ENCODE peak calls at places on chromosome X, in six cellular contexts. V is spleen, Z is suprapubic skin, T is HepG2, Y is GM23338, I is breast epithelium. R is an unnamed sample.

GRCh38 chrX:22603060-22603459 is 330.3 kb downstream of the CBLL2 start:
- DNase-seq in V (no peak), Z (no peak), Y (no peak), I (no peak), T (no peak), R (peak; percentile 22)

GRCh38 chrX:140767646-140768045 is 58.1 kb downstream of the LINC00632 start:
- DNase-seq in Z (no peak), V (no peak), I (no peak), T (no peak), Y (no peak), R (no peak)

GRCh38 chrX:56314334-56314733 is 82.2 kb downstream of the KLF8 start:
- DNase-seq in Y (no peak), Z (no peak), I (no peak), T (no peak), V (no peak), R (no peak)

GRCh38 chrX:1427756-1428155 is 25.0 kb downstream of the ASMTL start:
- DNase-seq in V (peak; percentile 69), I (peak; percentile 45), Y (no peak), Z (peak; percentile 59), T (no peak), R (peak; percentile 82)

GRCh38 chrX:144586756-144587155 is 660.5 kb upstream of the SPANXN1 start:
- DNase-seq in I (no peak), Y (no peak), Z (no peak), V (peak; percentile 36), T (no peak), R (no peak)

GRCh38 chrX:2243913-2244460 is 256.8 kb downstream of the DHRSX start:
- DNase-seq in T (no peak), Z (no peak), V (no peak), Y (no peak), I (no peak), R (no peak)

GRCh38 chrX:1679238-1679637 is 64.4 kb downstream of the ASMT start:
- DNase-seq in Z (no peak), T (no peak), Y (peak; percentile 31), V (no peak), I (no peak), R (no peak)

GRCh38 chrX:11632732-11633131 is 33.0 kb downstream of the ARHGAP6 start:
- DNase-seq in Z (no peak), Y (no peak), I (no peak), V (no peak), T (no peak), R (no peak)

GRCh38 chrX:71996826-71997225 is 86.2 kb downstream of the NHSL2 start:
- DNase-seq in V (no peak), T (no peak), I (no peak), Y (peak; percentile 67), Z (no peak), R (no peak)

GRCh38 chrX:30822068-30822671 is 66.9 kb downstream of the TAB3 start:
- DNase-seq in Y (peak; percentile 15), Z (no peak), T (peak; percentile 18), I (no peak), V (no peak), R (no peak)

GRCh38 chrX:111467896-111468295 is 43.5 kb upstream of the SERTM2 start:
- DNase-seq in V (no peak), T (no peak), Y (no peak), I (no peak), Z (peak; percentile 58), R (peak; percentile 21)

GRCh38 chrX:42740456-42740855 is 37.5 kb downstream of the PPP1R2C start:
- DNase-seq in Z (no peak), Y (no peak), T (no peak), V (no peak), I (no peak), R (no peak)
- TF ChIP-seq POLR2AphosphoS5 in Z (no peak), Y (no peak), T (no peak), V (no peak), I (no peak), R (no peak)

DNA sequence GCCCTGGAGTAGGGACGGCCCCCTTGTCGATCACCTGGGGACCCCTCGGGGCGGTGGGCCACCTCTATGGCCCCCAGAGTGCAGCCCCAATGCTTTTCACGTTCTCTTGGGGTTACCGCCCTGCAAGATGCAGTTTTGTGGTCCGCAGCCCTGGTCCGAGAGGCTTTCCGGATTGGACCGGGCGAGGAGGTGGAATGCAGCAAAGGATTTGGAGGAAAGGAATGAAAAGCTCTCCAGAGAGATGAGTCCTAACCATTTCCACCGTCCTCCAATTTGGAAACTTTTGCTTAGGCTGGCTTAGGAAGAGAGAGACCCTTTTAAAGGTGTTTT is 601 bp downstream of the SLC25A43 start:
- DNase-seq in V (no peak), Z (no peak), T (no peak), I (no peak), Y (peak; percentile 53), R (no peak)
- H3K27ac ChIP-seq in V (peak overlapping the region; percentile 85), Z (peak overlapping the region; percentile 91), T (no peak overlapping the region), I (peak overlapping the region; percentile 86), Y (no peak overlapping the region), R (peak overlapping the region; percentile 89)

GRCh38 chrX:103311401-103311785 is 603 bp upstream of the BEX2 start:
- DNase-seq in I (no peak), V (no peak), Y (no peak), Z (no peak), T (no peak), R (no peak)
- TF ChIP-seq POLR2AphosphoS5 in I (no peak), V (no peak), Y (no peak), Z (no peak), T (no peak), R (no peak)

GRCh38 chrX:13131511-13132137 is 87.2 kb upstream of the FAM9C start:
- DNase-seq in T (peak; percentile 4), I (no peak), V (no peak), Z (no peak), Y (peak; percentile 7), R (peak; percentile 32)
- H3K27ac ChIP-seq in T (no peak overlapping the region), I (no peak overlapping the region), V (no peak overlapping the region), Z (no peak overlapping the region), Y (peak overlapping the region; percentile 69), R (no peak overlapping the region)

GRCh38 chrX:45758319-45758718 is 557.6 kb upstream of the DIPK2B start:
- DNase-seq in I (no peak), Z (no peak), Y (no peak), T (no peak), V (no peak), R (no peak)
- TF ChIP-seq POLR2AphosphoS5 in I (no peak), Z (no peak), Y (no peak), T (no peak), V (peak; percentile 55), R (no peak)

GRCh38 chrX:44106864-44107263 is 133.7 kb upstream of the NDP start:
- DNase-seq in T (no peak), Y (no peak), I (no peak), V (no peak), Z (no peak), R (no peak)
- H3K27ac ChIP-seq in T (no peak overlapping the region), Y (no peak overlapping the region), I (no peak overlapping the region), V (no peak overlapping the region), Z (no peak overlapping the region), R (no peak overlapping the region)